ENCODE peak calls at places on chromosomes 1 and 21, in five cellular contexts. H is PC-3, O is SK-N-SH, K is K562, Y is colonic mucosa. Q is an unnamed sample.

GRCh38 chr1:85606414-85606800 is 25.8 kb downstream of the CCN1 start:
- DNase-seq in H (peak; percentile 31), O (no peak), K (no peak), Y (no peak), Q (no peak)

GRCh38 chr1:18199462-18199861 is 91.9 kb downstream of the IGSF21 start:
- DNase-seq in H (no peak), O (peak; percentile 38), K (no peak), Y (no peak), Q (peak; percentile 46)

GRCh38 chr1:39387452-39387851 is 104.0 kb upstream of the BMP8A start:
- DNase-seq in H (peak; percentile 85), O (no peak), K (peak; percentile 51), Y (no peak), Q (no peak)

GRCh38 chr21:42174173-42174572 is 44.8 kb upstream of the ABCG1 start:
- DNase-seq in H (no peak), O (no peak), K (peak; percentile 82), Y (no peak), Q (no peak)

GRCh38 chr1:186424539-186424938 is 36.4 kb downstream of the PDC start:
- DNase-seq in H (no peak), O (no peak), K (no peak), Y (no peak), Q (no peak)

GRCh38 chr1:160829766-160830165 is 32.9 kb downstream of the CD244 start:
- DNase-seq in H (no peak), O (no peak), K (no peak), Y (no peak), Q (no peak)

GRCh38 chr1:226414098-226414698 is 6.3 kb upstream of the PARP1 start:
- DNase-seq in H (no peak), O (no peak), K (no peak), Y (no peak), Q (no peak)

GRCh38 chr1:197920345-197921117 is 3.4 kb downstream of the LHX9 start:
- DNase-seq in H (no peak), O (no peak), K (no peak), Y (no peak), Q (no peak)

GRCh38 chr1:4064150-4064889 is 164.2 kb upstream of the C1orf174 start:
- DNase-seq in H (no peak), O (no peak), K (no peak), Y (no peak), Q (no peak)

GRCh38 chr1:213374369-213374768 is 323.3 kb downstream of the RPS6KC1 start:
- DNase-seq in H (peak; percentile 90), O (peak; percentile 81), K (peak; percentile 82), Y (peak; percentile 71), Q (peak; percentile 78)

GRCh38 chr1:178634445-178634844 is 90.6 kb upstream of the RALGPS2 start:
- DNase-seq in H (no peak), O (no peak), K (no peak), Y (no peak), Q (no peak)

GRCh38 chr1:65109515-65109914 is 38.5 kb upstream of the AK4 start:
- DNase-seq in H (no peak), O (peak; percentile 17), K (no peak), Y (no peak), Q (no peak)

GRCh38 chr21:42781150-42781980 is 98.0 kb downstream of the WDR4 start:
- DNase-seq in H (peak; percentile 36), O (peak; percentile 83), K (no peak), Y (peak; percentile 71), Q (peak; percentile 77)

GRCh38 chr1:200951016-200951415 is 56.3 kb downstream of the INAVA start:
- DNase-seq in H (peak; percentile 47), O (no peak), K (peak; percentile 5), Y (no peak), Q (no peak)

GRCh38 chr1:180424848-180425457 is 77.4 kb downstream of the ACBD6 start:
- DNase-seq in H (no peak), O (no peak), K (no peak), Y (no peak), Q (no peak)

GRCh38 chr1:211581521-211581920 is 2.6 kb upstream of the SLC30A1 start:
- DNase-seq in H (no peak), O (no peak), K (no peak), Y (no peak), Q (no peak)

GRCh38 chr1:29397981-29398380 is 161.7 kb downstream of the PTPRU start:
- DNase-seq in H (no peak), O (peak; percentile 1), K (no peak), Y (no peak), Q (no peak)

GRCh38 chr21:34938079-34938764 is 110.9 kb downstream of the RUNX1 start:
- DNase-seq in H (peak; percentile 44), O (no peak), K (no peak), Y (no peak), Q (no peak)

GRCh38 chr1:118931876-118932275 is 56.3 kb downstream of the TBX15 start:
- DNase-seq in H (no peak), O (no peak), K (no peak), Y (no peak), Q (no peak)

GRCh38 chr1:177927021-177927596 is 42.7 kb downstream of the SEC16B start:
- DNase-seq in H (peak; percentile 79), O (no peak), K (no peak), Y (no peak), Q (no peak)

GRCh38 chr1:228315945-228316588 is 90.6 kb downstream of the TRIM11 start:
- DNase-seq in H (no peak), O (no peak), K (peak; percentile 77), Y (no peak), Q (peak; percentile 85)

GRCh38 chr21:43957629-43958362 is 54.3 kb upstream of the TRAPPC10 start:
- DNase-seq in H (no peak), O (no peak), K (no peak), Y (no peak), Q (no peak)

GRCh38 chr1:10791117-10791951 is 5.1 kb downstream of the CASZ1 start:
- DNase-seq in H (no peak), O (no peak), K (no peak), Y (no peak), Q (no peak)

GRCh38 chr1:10795305-10796021 is 983 bp downstream of the CASZ1 start:
- DNase-seq in H (peak; percentile 11), O (peak; percentile 59), K (no peak), Y (peak; percentile 42), Q (no peak)

GRCh38 chr1:10793129-10793651 is 3.3 kb downstream of the CASZ1 start:
- DNase-seq in H (peak; percentile 46), O (no peak), K (no peak), Y (peak; percentile 78), Q (no peak)

GRCh38 chr1:10796029-10796944 is at the start of gene CASZ1:
- DNase-seq in H (peak; percentile 89), O (peak; percentile 99), K (peak; percentile 85), Y (peak; percentile 87), Q (peak; percentile 89)

DNA sequence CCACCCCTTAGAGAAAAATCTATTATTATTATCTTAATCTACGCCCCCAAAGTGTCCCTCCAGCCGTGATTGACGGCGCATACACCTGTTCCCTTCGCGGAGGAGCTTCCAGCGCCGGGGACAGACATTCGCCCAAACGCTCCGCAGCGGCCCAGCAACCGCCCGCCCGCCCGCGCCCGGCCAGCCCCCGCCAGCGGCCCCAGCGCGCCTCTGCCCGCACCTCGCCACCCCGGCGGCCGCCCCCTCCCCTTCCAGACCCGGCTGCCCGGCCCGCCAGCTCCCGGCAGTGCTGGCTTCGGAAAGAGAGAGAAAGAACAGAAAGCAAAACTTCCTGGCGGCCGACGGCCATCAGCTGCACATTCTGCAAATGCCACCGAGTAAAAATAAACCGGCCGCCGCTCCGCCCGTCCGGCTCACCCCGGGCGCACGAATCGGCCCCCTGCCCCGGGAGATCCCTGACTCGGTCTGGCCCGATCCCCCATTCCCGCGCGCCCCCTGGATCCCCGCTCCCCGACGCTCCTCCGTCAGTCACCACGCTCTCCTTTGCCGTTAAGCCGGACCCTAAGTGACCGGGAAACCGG is 1.6 kb downstream of the CASZ1 start:
- DNase-seq in H (peak; percentile 34), O (peak; percentile 59), K (no peak), Y (peak; percentile 40), Q (peak; percentile 46)
- H3K9ac ChIP-seq in H (peak overlapping the region; percentile 20), O (no peak overlapping the region), K (no peak overlapping the region), Y (peak overlapping the region; percentile 92), Q (no peak overlapping the region)

GRCh38 chr1:236810018-236810417 is 14.9 kb downstream of the MTR start:
- DNase-seq in H (no peak), O (no peak), K (no peak), Y (no peak), Q (no peak)

GRCh38 chr1:236806634-236807033 is 11.5 kb downstream of the MTR start:
- DNase-seq in H (no peak), O (no peak), K (no peak), Y (no peak), Q (no peak)

GRCh38 chr1:236808564-236809130 is 13.6 kb downstream of the MTR start:
- DNase-seq in H (no peak), O (no peak), K (no peak), Y (peak; percentile 36), Q (no peak)

GRCh38 chr1:236808005-236808404 is 12.9 kb downstream of the MTR start:
- DNase-seq in H (no peak), O (no peak), K (no peak), Y (no peak), Q (no peak)

DNA sequence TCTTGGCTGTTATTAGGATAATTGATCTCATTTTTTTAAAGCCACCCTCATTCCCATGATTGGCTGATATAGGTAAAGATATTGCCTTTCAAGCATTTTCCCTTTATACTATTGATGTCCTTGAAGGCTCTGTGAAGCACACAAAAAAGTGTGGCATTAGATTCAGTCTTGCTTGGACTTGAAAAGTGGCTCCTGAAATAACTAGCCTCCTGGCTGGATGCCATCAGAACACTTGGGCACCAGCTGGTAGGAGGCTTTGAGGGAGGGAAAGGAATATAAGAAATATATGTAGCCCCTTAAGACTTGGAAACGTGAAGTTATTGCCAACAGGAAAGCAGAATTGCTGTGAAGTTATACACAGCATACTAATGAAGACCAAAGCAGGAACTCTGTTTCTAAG is 14.0 kb downstream of the MTR start:
- DNase-seq in H (no peak), O (no peak), K (no peak), Y (no peak), Q (no peak)
- H3K9ac ChIP-seq in H (no peak overlapping the region), O (no peak overlapping the region), K (no peak overlapping the region), Y (no peak overlapping the region), Q (no peak overlapping the region)

GRCh38 chr1:155197901-155198546 is 9.7 kb downstream of the THBS3 start:
- DNase-seq in H (no peak), O (no peak), K (no peak), Y (no peak), Q (no peak)

GRCh38 chr1:155193275-155193990 is 14.3 kb downstream of the THBS3 start:
- DNase-seq in H (peak; percentile 96), O (peak; percentile 94), K (peak; percentile 86), Y (peak; percentile 95), Q (peak; percentile 95)

GRCh38 chr1:155196103-155196892 is 11.4 kb downstream of the THBS3 start:
- DNase-seq in H (no peak), O (no peak), K (no peak), Y (no peak), Q (peak; percentile 95)

GRCh38 chr1:155196893-155197638 is 10.6 kb downstream of the THBS3 start:
- DNase-seq in H (no peak), O (no peak), K (no peak), Y (no peak), Q (no peak)

GRCh38 chr1:155195201-155196102 is 12.2 kb downstream of the THBS3 start:
- DNase-seq in H (no peak), O (no peak), K (peak; percentile 65), Y (no peak), Q (no peak)
- H3K9ac ChIP-seq in H (peak overlapping the region; percentile 55), O (peak overlapping the region; percentile 61), K (peak overlapping the region; percentile 98), Y (no peak overlapping the region), Q (peak overlapping the region; percentile 93)

GRCh38 chr1:37574834-37575479 is 18.2 kb downstream of the DNALI1 start:
- DNase-seq in H (peak; percentile 90), O (no peak), K (no peak), Y (no peak), Q (no peak)

GRCh38 chr1:37570528-37571334 is 14.0 kb downstream of the DNALI1 start:
- DNase-seq in H (no peak), O (no peak), K (no peak), Y (no peak), Q (no peak)

GRCh38 chr1:37575692-37576091 is 19.0 kb downstream of the DNALI1 start:
- DNase-seq in H (no peak), O (no peak), K (no peak), Y (no peak), Q (no peak)
- H3K9ac ChIP-seq in H (peak overlapping the region; percentile 31), O (peak overlapping the region; percentile 15), K (no peak overlapping the region), Y (no peak overlapping the region), Q (no peak overlapping the region)